ENCODE peak calls at places on chromosome 21, in eight cellular contexts. S is tibial artery; E is neuronal stem cell; U is tibial nerve; T is effector memory CD4-positive, alpha-beta T cell; N is Panc1; O is lower lobe of right lung; D is psoas muscle. A is an unnamed sample. For H3K4me1, the result is how much of the 10 kb centered on the place peaks cover.

GRCh38 chr21:40404319-40404906 is 442.5 kb downstream of the DSCAM start:
- DNase-seq in S (no peak), E (no peak), U (no peak), T (no peak), N (no peak), O (no peak), D (no peak), A (no peak)

GRCh38 chr21:32463889-32464300 is 51.4 kb downstream of the EVA1C start:
- DNase-seq in S (no peak), E (no peak), U (no peak), T (no peak), N (peak), O (no peak), D (no peak), A (no peak)

GRCh38 chr21:25858328-25858727 is 123.6 kb downstream of the GABPA start:
- DNase-seq in S (no peak), E (no peak), U (no peak), T (no peak), N (no peak), O (no peak), D (no peak), A (no peak)

GRCh38 chr21:29085106-29085752 is 11.8 kb upstream of the CCT8 start:
- DNase-seq in S (no peak), E (no peak), U (no peak), T (no peak), N (no peak), O (no peak), D (no peak), A (no peak)

GRCh38 chr21:39088831-39089380 is 94.3 kb downstream of the PSMG1 start:
- DNase-seq in S (peak), E (no peak), U (no peak), T (no peak), N (no peak), O (no peak), D (no peak), A (no peak)

GRCh38 chr21:33022828-33023573 is 2.7 kb upstream of the OLIG2 start:
- DNase-seq in S (no peak), E (no peak), U (no peak), T (no peak), N (no peak), O (no peak), D (no peak), A (peak)

GRCh38 chr21:26686278-26686677 is 113.2 kb upstream of the CYYR1 start:
- DNase-seq in S (no peak), E (no peak), U (no peak), T (no peak), N (no peak), O (no peak), D (no peak), A (no peak)

GRCh38 chr21:38136201-38136600 is 120.6 kb upstream of the KCNJ15 start:
- DNase-seq in S (no peak), E (no peak), U (no peak), T (no peak), N (no peak), O (no peak), D (no peak), A (peak)

GRCh38 chr21:32597205-32597604 is 11.9 kb upstream of the TCP10L start:
- DNase-seq in S (no peak), E (no peak), U (no peak), T (no peak), N (peak), O (no peak), D (no peak), A (no peak)

GRCh38 chr21:46153259-46154154 is 1.9 kb downstream of the FTCD start:
- DNase-seq in S (peak), E (peak), U (peak), T (no peak), N (no peak), O (peak), D (peak), A (peak)

GRCh38 chr21:40853956-40854688 is 7.2 kb upstream of the DSCAM start:
- DNase-seq in S (peak), E (no peak), U (no peak), T (no peak), N (no peak), O (no peak), D (no peak), A (no peak)

GRCh38 chr21:45080639-45081414 is 6.4 kb downstream of the ADARB1 start:
- DNase-seq in S (no peak), E (no peak), U (no peak), T (peak), N (no peak), O (no peak), D (no peak), A (no peak)
- H3K4me1 ChIP-seq in S (half or more), E (under half), U (under half), T (half or more), N (under half), O (half or more), D (under half), A (under half)

GRCh38 chr21:42231761-42232160 is 12.8 kb downstream of the ABCG1 start:
- DNase-seq in S (no peak), E (no peak), U (no peak), T (no peak), N (no peak), O (peak), D (peak), A (no peak)
- H3K27ac ChIP-seq in S (no peak), E (no peak), U (peak), T (no peak), N (no peak), O (peak), D (peak), A (no peak)

GRCh38 chr21:20639026-20639425 is 359.2 kb upstream of the NCAM2 start:
- DNase-seq in S (no peak), E (no peak), U (no peak), T (no peak), N (no peak), O (no peak), D (no peak), A (no peak)
- H3K4me3 ChIP-seq in S (no peak), E (no peak), U (no peak), T (no peak), N (no peak), O (no peak), D (no peak), A (no peak)

GRCh38 chr21:44892095-44892494 is 18.6 kb upstream of the PTTG1IP start:
- DNase-seq in S (no peak), E (no peak), U (no peak), T (no peak), N (no peak), O (peak), D (no peak), A (no peak)

GRCh38 chr21:44892536-44893277 is 19.2 kb upstream of the PTTG1IP start:
- DNase-seq in S (peak), E (peak), U (peak), T (peak), N (no peak), O (peak), D (peak), A (peak)

GRCh38 chr21:44890961-44891541 is 17.6 kb upstream of the PTTG1IP start:
- DNase-seq in S (no peak), E (no peak), U (no peak), T (no peak), N (no peak), O (no peak), D (no peak), A (no peak)

GRCh38 chr21:44890338-44890931 is 16.9 kb upstream of the PTTG1IP start:
- DNase-seq in S (no peak), E (no peak), U (no peak), T (no peak), N (no peak), O (peak), D (no peak), A (no peak)

GRCh38 chr21:44891631-44892031 is 18.1 kb upstream of the PTTG1IP start:
- DNase-seq in S (no peak), E (no peak), U (no peak), T (no peak), N (no peak), O (peak), D (no peak), A (peak)
- H3K4me1 ChIP-seq in S (under half), E (under half), U (under half), T (under half), N (under half), O (under half), D (under half), A (under half)

GRCh38 chr21:43808832-43809251 is 19.5 kb downstream of the RRP1 start:
- DNase-seq in S (no peak), E (no peak), U (no peak), T (no peak), N (no peak), O (no peak), D (no peak), A (peak)
- H3K27ac ChIP-seq in S (no peak), E (no peak), U (no peak), T (no peak), N (no peak), O (no peak), D (no peak), A (no peak)

DNA sequence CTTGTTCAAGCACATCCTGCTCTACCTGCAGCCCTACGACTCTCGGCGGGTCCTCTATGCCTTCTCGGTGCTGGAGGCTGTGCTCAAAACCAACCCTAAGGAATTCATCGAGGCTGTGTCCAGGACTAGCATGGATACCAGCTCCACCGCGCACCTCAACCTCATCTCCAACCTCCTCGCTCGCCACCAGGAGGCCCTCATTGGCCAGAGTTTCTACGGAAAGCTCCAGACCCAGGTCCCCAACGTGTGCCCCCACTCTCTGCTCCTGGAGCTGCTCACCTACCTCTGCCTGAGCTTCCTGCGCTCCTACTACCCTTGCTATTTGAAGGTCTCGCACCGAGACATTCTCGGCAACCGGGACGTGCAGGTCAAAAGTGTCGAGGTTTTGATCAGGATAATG is 74.3 kb upstream of the MORC3 start:
- DNase-seq in S (no peak), E (no peak), U (no peak), T (no peak), N (no peak), O (no peak), D (no peak), A (no peak)
- H3K4me3 ChIP-seq in S (no peak), E (no peak), U (no peak), T (no peak), N (no peak), O (no peak), D (no peak), A (no peak)

GRCh38 chr21:44883250-44883649 is 9.8 kb upstream of the PTTG1IP start:
- DNase-seq in S (no peak), E (no peak), U (no peak), T (no peak), N (no peak), O (no peak), D (peak), A (no peak)
- H3K4me1 ChIP-seq in S (under half), E (under half), U (under half), T (under half), N (under half), O (under half), D (under half), A (under half)

A was measured in left lung.